ENCODE peak calls at places on chromosomes 4 and X, in five cellular contexts. J is mucosa of descending colon; P is GM03348; Z is T-helper 9 cell; T is effector memory CD4-positive, alpha-beta T cell. I is an unnamed sample.

GRCh38 chr4:143311924-143312323 is 24.8 kb upstream of the GAB1 start:
- DNase-seq in J (no peak), P (no peak), Z (no peak), T (no peak), I (no peak)

GRCh38 chr4:98345838-98346237 is 84.7 kb downstream of the RAP1GDS1 start:
- DNase-seq in P (no peak), J (no peak), T (no peak), Z (no peak), I (no peak)

GRCh38 chrX:108516184-108516583 is 76.5 kb downstream of the COL4A5 start:
- DNase-seq in T (no peak), Z (no peak), J (no peak), P (no peak), I (peak; percentile 6)

GRCh38 chr4:151717271-151717670 is 43.5 kb downstream of the GATB start:
- DNase-seq in T (no peak), J (no peak), Z (no peak), P (no peak), I (no peak)

GRCh38 chrX:114065612-114066178 is 518.2 kb upstream of the HTR2C start:
- DNase-seq in J (no peak), P (no peak), Z (no peak), T (no peak), I (no peak)

GRCh38 chr4:113790478-113790877 is 28.9 kb upstream of the CAMK2D start:
- DNase-seq in J (no peak), Z (no peak), P (no peak), T (no peak), I (no peak)

GRCh38 chr4:183118585-183118984 is 19.5 kb downstream of the WWC2 start:
- DNase-seq in T (no peak), Z (no peak), P (peak; percentile 88), J (no peak), I (peak; percentile 94)

GRCh38 chr4:48681856-48682255 is 98.2 kb downstream of the FRYL start:
- DNase-seq in T (no peak), P (peak; percentile 7), Z (no peak), J (no peak), I (peak; percentile 48)

GRCh38 chrX:38232287-38232686 is 11.6 kb upstream of the SRPX start:
- DNase-seq in J (no peak), P (no peak), T (no peak), Z (no peak), I (peak; percentile 69)

GRCh38 chr4:42460043-42460442 is 62.8 kb downstream of the SHISA3 start:
- DNase-seq in T (no peak), Z (no peak), P (no peak), J (no peak), I (no peak)

GRCh38 chr4:78323439-78323838 is 228.1 kb upstream of the ANXA3 start:
- DNase-seq in J (no peak), Z (no peak), P (no peak), T (no peak), I (no peak)

GRCh38 chr4:89299153-89299789 is 8.3 kb downstream of the GPRIN3 start:
- DNase-seq in T (no peak), Z (no peak), J (no peak), P (no peak), I (no peak)

GRCh38 chrX:35711281-35711680 is 86.9 kb upstream of the MAGEB16 start:
- DNase-seq in Z (no peak), T (no peak), P (no peak), J (no peak), I (no peak)

GRCh38 chrX:118751950-118752783 is 24.8 kb downstream of the IL13RA1 start:
- DNase-seq in T (no peak), Z (no peak), P (no peak), J (no peak), I (no peak)

GRCh38 chr4:105461221-105462041 is 12.4 kb downstream of the PPA2 start:
- DNase-seq in Z (no peak), J (no peak), P (no peak), T (no peak), I (no peak)

GRCh38 chr4:2742081-2742822 is 13.9 kb downstream of the TNIP2 start:
- DNase-seq in T (no peak), Z (no peak), J (no peak), P (no peak), I (no peak)

GRCh38 chrX:47644557-47645091 is 5.7 kb downstream of the ELK1 start:
- DNase-seq in Z (no peak), P (peak; percentile 18), J (no peak), T (no peak), I (peak; percentile 70)

GRCh38 chr4:182255421-182256190 is 12.4 kb downstream of the TENM3 start:
- DNase-seq in P (no peak), T (no peak), J (no peak), Z (no peak), I (no peak)

I was measured in GM23248.